ENCODE peak calls at places on chromosome 11, in seven cellular contexts. A is Daoy, Z is occipital lobe, G is stomach, W is NCI-H1930, V is AG20443, L is cerebellar cortex. E is an unnamed sample.

GRCh38 chr11:82978422-82979099 is 77.0 kb downstream of the DDIAS start:
- DNase-seq in A (peak), V (peak), W (no peak), G (no peak), L (no peak), Z (no peak), E (no peak)

GRCh38 chr11:18540207-18541009 is 13.7 kb upstream of the TSG101 start:
- DNase-seq in G (no peak), V (no peak), L (peak), Z (no peak), W (peak), A (no peak), E (no peak)

GRCh38 chr11:130403967-130404366 is 24.4 kb downstream of the ADAMTS8 start:
- DNase-seq in W (no peak), Z (no peak), L (no peak), G (no peak), A (no peak), V (no peak), E (no peak)

GRCh38 chr11:91248199-91248807 is 976.3 kb upstream of the FAT3 start:
- DNase-seq in Z (no peak), A (no peak), L (peak), W (peak), V (no peak), G (peak), E (peak)

GRCh38 chr11:45079075-45079444 is 67.4 kb upstream of the PRDM11 start:
- DNase-seq in W (no peak), G (no peak), L (peak), V (no peak), A (no peak), Z (no peak), E (no peak)

GRCh38 chr11:114108501-114109205 is 49.1 kb downstream of the ZBTB16 start:
- DNase-seq in W (no peak), Z (no peak), V (no peak), A (no peak), L (no peak), G (no peak), E (no peak)

GRCh38 chr11:17887779-17888178 is 125.1 kb downstream of the SERGEF start:
- DNase-seq in L (peak), V (no peak), G (no peak), A (no peak), Z (no peak), W (no peak), E (no peak)

GRCh38 chr11:120455487-120455886 is 56.1 kb upstream of the GRIK4 start:
- DNase-seq in V (no peak), G (no peak), A (no peak), Z (no peak), W (no peak), L (no peak), E (no peak)

GRCh38 chr11:27934830-27935145 is 173.2 kb downstream of the KIF18A start:
- DNase-seq in G (no peak), Z (no peak), W (no peak), A (peak), L (peak), V (peak), E (peak)

GRCh38 chr11:62145261-62145871 is 21.6 kb downstream of the INCENP start:
- DNase-seq in G (peak), A (no peak), V (no peak), Z (no peak), L (no peak), W (no peak), E (no peak)

GRCh38 chr11:993141-993540 is 43.4 kb downstream of the MUC6 start:
- DNase-seq in A (no peak), Z (no peak), L (no peak), V (no peak), G (no peak), W (no peak), E (no peak)

GRCh38 chr11:113632981-113633380 is 73.1 kb downstream of the TMPRSS5 start:
- DNase-seq in V (peak), W (no peak), G (no peak), Z (no peak), A (peak), L (no peak), E (no peak)

GRCh38 chr11:1514349-1515061 is 27.9 kb upstream of the MOB2 start:
- DNase-seq in Z (peak), A (no peak), G (no peak), W (no peak), V (no peak), L (peak), E (no peak)

GRCh38 chr11:12441081-12441801 is 63.9 kb downstream of the PARVA start:
- DNase-seq in G (no peak), L (peak), Z (no peak), W (no peak), V (peak), A (peak), E (peak)

GRCh38 chr11:5040876-5041275 is 5.5 kb upstream of the OR52J3 start:
- DNase-seq in V (no peak), A (no peak), Z (no peak), W (no peak), G (no peak), L (no peak), E (no peak)

GRCh38 chr11:72041364-72042058 is 38.8 kb downstream of the NUMA1 start:
- DNase-seq in W (no peak), A (peak), L (peak), G (peak), Z (peak), V (peak), E (no peak)

GRCh38 chr11:57515332-57516060 is at the start of gene SLC43A1:
- DNase-seq in V (peak), L (no peak), W (peak), G (peak), Z (no peak), A (peak), E (peak)

GRCh38 chr11:118622376-118623290 is 15.2 kb downstream of the PHLDB1 start:
- DNase-seq in W (no peak), L (peak), G (no peak), A (peak), Z (peak), V (peak), E (peak)

GRCh38 chr11:32428665-32429293 is 6.6 kb downstream of the WT1 start:
- DNase-seq in A (no peak), W (no peak), L (no peak), V (no peak), Z (no peak), G (no peak), E (no peak)